ENCODE peak calls at places on chromosomes 5 and 9, in four cellular contexts. One of them, this sample, is unnamed.

GRCh38 chr5:39062530-39062929 is 11.7 kb downstream of the RICTOR start:
- DNase-seq in HepG2: no peak
- DNase-seq in WTC11: no peak
- DNase-seq in K562: no peak
- DNase-seq in this sample: no peak

GRCh38 chr5:62347928-62348327 is 41.9 kb downstream of the KIF2A start:
- DNase-seq in HepG2: no peak
- DNase-seq in WTC11: no peak
- DNase-seq in K562: no peak
- DNase-seq in this sample: no peak

GRCh38 chr9:130499804-130500263 is 55.1 kb downstream of the ASS1 start:
- DNase-seq in HepG2: peak
- DNase-seq in WTC11: no peak
- DNase-seq in K562: no peak
- DNase-seq in this sample: peak

GRCh38 chr9:128470560-128470959 is 14.8 kb downstream of the ODF2 start:
- DNase-seq in HepG2: no peak
- DNase-seq in WTC11: no peak
- DNase-seq in K562: no peak
- DNase-seq in this sample: no peak

GRCh38 chr9:78234810-78235209 is 1.1 kb upstream of the CEP78 start:
- DNase-seq in HepG2: no peak
- DNase-seq in WTC11: no peak
- DNase-seq in K562: no peak
- DNase-seq in this sample: no peak

GRCh38 chr5:15524712-15525111 is 24.7 kb downstream of the FBXL7 start:
- DNase-seq in HepG2: no peak
- DNase-seq in WTC11: no peak
- DNase-seq in K562: no peak
- DNase-seq in this sample: no peak

GRCh38 chr5:39587675-39588074 is 162.9 kb upstream of the DAB2 start:
- DNase-seq in HepG2: no peak
- DNase-seq in WTC11: no peak
- DNase-seq in K562: no peak
- DNase-seq in this sample: no peak

GRCh38 chr5:74947961-74948613 is 81.9 kb upstream of the FAM169A start:
- DNase-seq in HepG2: no peak
- DNase-seq in WTC11: no peak
- DNase-seq in K562: no peak
- DNase-seq in this sample: no peak

GRCh38 chr5:83721878-83722779 is 1.5 kb upstream of the HAPLN1 start:
- DNase-seq in HepG2: peak
- DNase-seq in WTC11: peak
- DNase-seq in K562: peak
- DNase-seq in this sample: peak

GRCh38 chr5:80399553-80400239 is 8.2 kb upstream of the ZFYVE16 start:
- DNase-seq in HepG2: peak
- DNase-seq in WTC11: no peak
- DNase-seq in K562: no peak
- DNase-seq in this sample: peak

GRCh38 chr5:171646338-171647042 is 139.1 kb upstream of the SMIM23 start:
- DNase-seq in HepG2: no peak
- DNase-seq in WTC11: no peak
- DNase-seq in K562: no peak
- DNase-seq in this sample: no peak

GRCh38 chr9:116096046-116096445 is 57.5 kb upstream of the PAPPA start:
- DNase-seq in HepG2: no peak
- DNase-seq in WTC11: no peak
- DNase-seq in K562: no peak
- DNase-seq in this sample: no peak

GRCh38 chr5:88708682-88709398 is 174.1 kb downstream of the MEF2C start:
- DNase-seq in HepG2: no peak
- DNase-seq in WTC11: no peak
- DNase-seq in K562: no peak
- DNase-seq in this sample: no peak

GRCh38 chr9:70498866-70499265 is 84.4 kb upstream of the KLF9 start:
- DNase-seq in HepG2: no peak
- DNase-seq in WTC11: no peak
- DNase-seq in K562: no peak
- DNase-seq in this sample: no peak

GRCh38 chr9:37801287-37801850 is 772 bp downstream of the DCAF10 start:
- DNase-seq in HepG2: no peak
- DNase-seq in WTC11: peak
- DNase-seq in K562: peak
- DNase-seq in this sample: peak
- TF ChIP-seq NR3C1 in HepG2: no peak
- TF ChIP-seq NR3C1 in WTC11: no peak
- TF ChIP-seq NR3C1 in K562: no peak
- TF ChIP-seq NR3C1 in this sample: no peak

DNA sequence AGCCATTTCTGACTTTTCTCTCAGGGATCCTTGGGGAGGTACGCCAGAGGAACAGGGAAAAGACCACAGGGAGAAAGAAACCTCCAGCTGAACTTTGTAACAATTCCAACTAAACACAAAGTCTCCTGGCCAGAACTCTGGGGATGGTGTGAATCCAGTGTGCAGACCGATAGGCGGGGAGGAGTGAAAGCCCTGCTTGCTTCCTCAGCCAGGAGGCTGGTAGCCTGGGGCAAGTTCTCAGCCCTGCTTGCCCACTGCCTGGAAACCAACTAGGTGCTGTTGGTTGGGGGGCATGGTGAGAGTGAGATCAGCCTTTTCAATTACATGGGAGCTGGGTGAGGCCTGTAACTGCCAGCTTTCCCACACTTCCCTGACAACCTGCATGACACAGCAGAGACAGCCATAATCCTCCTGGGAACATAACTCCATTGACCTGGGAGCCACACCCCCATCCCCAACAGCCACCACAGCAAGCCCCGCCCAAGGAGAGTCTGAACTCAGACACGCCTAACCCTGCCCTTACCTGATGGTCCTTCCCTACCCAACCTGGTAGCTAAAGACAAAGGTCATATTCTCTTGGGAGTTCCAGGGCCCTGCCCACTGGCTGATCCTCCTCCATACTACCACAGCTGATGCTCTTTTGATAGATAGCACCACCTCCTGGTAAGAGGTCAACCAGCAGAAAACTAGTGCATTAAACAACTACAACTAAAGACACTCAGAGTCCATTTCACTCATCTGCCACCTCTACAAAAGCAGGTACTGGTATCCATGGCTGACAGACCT is 100.1 kb upstream of the TNFAIP8 start:
- DNase-seq in HepG2: peak
- DNase-seq in WTC11: peak
- DNase-seq in K562: peak
- DNase-seq in this sample: no peak
- TF ChIP-seq NR3C1 in HepG2: no peak
- TF ChIP-seq NR3C1 in WTC11: no peak
- TF ChIP-seq NR3C1 in K562: no peak
- TF ChIP-seq NR3C1 in this sample: no peak

GRCh38 chr9:91949946-91950664 is at the start of gene ROR2:
- DNase-seq in HepG2: no peak
- DNase-seq in WTC11: peak
- DNase-seq in K562: peak
- DNase-seq in this sample: peak

GRCh38 chr9:91948061-91948422 is 2.0 kb downstream of the ROR2 start:
- DNase-seq in HepG2: no peak
- DNase-seq in WTC11: peak
- DNase-seq in K562: peak
- DNase-seq in this sample: no peak

GRCh38 chr9:91946825-91947224 is 3.2 kb downstream of the ROR2 start:
- DNase-seq in HepG2: no peak
- DNase-seq in WTC11: no peak
- DNase-seq in K562: no peak
- DNase-seq in this sample: no peak

GRCh38 chr9:91948423-91949292 is 1.4 kb downstream of the ROR2 start:
- DNase-seq in HepG2: no peak
- DNase-seq in WTC11: peak
- DNase-seq in K562: peak
- DNase-seq in this sample: peak

DNA sequence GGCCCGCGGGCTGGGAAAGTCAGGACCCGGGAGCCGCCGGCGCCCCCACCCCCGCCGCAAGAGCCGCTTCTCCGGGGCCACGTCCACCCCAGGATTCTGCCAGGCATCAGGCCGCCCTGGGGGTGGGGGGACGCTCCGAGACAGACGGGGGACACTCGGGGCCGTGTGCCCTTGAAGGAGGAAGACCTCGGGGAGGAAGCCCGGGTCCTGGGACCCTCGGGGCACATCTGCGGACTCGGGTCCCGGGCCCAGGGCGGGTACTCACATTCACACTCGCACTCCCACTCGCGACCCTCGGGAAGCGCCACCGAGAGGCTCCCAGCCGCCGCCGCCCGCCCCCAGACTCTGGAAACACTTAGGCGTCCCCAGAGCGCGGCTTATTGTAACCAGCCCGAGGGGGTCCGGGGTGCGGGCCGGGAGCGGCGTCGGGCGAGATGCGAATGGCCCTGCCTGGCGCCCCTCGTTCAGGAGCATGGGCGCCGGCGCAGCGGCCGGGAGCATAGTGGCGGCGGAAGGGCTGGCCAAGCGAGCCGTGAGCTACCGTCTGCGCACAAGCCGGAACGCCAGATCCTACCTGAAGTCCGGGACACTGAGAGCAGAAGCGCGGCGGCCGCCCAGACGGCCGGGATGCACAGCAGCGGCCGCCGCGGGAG is 609 bp downstream of the ROR2 start:
- DNase-seq in HepG2: no peak
- DNase-seq in WTC11: peak
- DNase-seq in K562: no peak
- DNase-seq in this sample: peak
- TF ChIP-seq NR3C1 in HepG2: no peak
- TF ChIP-seq NR3C1 in WTC11: no peak
- TF ChIP-seq NR3C1 in K562: no peak
- TF ChIP-seq NR3C1 in this sample: no peak

DNA sequence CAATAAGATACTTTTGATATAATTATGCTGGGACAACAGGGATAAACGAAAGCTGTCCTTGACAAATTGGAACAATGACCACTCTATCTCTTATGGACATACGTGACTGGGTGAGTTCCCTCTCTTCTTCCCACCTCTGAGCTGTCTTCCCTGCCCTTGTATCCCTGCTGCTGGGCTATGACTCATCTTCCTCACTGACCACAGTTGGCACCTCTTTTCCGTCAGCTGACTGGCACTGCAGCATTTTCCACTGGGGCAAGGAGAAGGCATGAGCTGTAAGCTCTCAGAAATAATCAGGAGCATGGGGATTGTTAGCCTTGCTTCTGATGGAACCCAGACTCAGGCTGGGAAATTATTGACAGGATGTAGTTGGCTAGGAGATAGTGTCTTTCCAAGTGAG is 48.7 kb downstream of the PCSK1 start:
- DNase-seq in HepG2: peak
- DNase-seq in WTC11: no peak
- DNase-seq in K562: no peak
- DNase-seq in this sample: peak
- TF ChIP-seq NR3C1 in HepG2: no peak
- TF ChIP-seq NR3C1 in WTC11: no peak
- TF ChIP-seq NR3C1 in K562: no peak
- TF ChIP-seq NR3C1 in this sample: no peak

DNA sequence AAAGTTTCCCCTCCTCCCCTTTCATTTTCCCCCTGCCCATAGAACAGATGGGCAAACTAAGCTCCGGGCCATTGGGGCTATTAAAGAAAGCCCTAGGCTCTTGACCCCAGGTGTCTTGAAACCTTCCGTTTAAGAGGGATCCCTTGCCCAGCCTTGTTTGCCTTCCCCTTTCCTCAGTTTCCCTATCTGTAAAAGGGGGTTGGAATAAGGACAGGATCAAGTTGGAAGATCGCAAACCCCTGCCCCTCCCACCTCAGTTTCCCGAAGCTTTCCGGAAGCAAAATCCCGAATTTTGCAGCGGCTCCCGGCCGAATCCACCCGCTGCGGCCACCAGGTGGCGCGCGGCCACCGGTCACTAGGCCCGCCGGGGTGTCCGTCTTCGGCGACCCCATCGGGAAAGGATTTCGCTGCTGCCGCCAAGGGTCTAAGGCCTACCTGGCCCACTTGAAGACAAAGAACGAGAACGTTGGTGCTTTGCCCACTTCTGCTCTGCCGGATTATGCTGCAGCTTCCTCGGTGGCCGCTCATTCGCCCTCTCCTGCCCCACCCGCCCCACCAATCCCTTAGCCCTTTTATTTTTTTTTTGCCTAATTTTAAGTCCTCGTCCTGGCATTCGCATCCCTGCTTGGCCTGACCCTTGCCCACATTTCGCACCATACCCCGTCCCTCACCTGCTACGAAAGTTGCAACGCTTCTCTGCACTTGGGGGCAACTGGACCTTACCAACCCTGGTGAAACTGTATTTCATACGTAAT is 933 bp upstream of the NR6A1 start:
- DNase-seq in HepG2: peak
- DNase-seq in WTC11: peak
- DNase-seq in K562: peak
- DNase-seq in this sample: peak
- TF ChIP-seq NR3C1 in HepG2: no peak
- TF ChIP-seq NR3C1 in WTC11: no peak
- TF ChIP-seq NR3C1 in K562: no peak
- TF ChIP-seq NR3C1 in this sample: no peak

DNA sequence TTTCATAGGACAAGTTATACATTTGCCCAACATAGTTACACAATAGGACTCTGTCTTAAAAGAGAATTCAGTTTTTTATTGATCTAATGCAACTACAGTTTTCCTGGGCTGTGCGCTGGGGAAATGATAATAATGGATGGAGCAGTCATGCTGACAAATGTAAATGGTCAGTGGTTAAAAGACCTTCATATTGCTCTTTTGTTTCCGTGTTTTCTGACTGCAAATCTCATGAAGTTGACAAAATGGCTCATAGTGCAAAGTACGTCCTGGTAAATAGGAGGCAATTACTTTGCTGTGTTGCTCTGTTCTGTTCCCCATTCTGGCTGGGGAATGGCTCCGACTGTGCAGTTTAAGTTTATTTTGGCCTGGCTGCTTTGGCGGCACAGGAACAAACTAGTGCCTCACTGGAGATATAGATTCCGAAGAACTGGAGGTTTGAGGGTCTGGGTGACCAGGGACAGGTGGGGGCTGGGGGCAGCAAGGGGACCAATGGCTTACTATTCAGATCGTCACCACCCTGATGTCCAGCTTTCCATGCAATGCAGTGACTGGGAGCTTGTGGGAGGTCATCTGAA is 54.3 kb downstream of the PTTG1 start:
- DNase-seq in HepG2: peak
- DNase-seq in WTC11: no peak
- DNase-seq in K562: no peak
- DNase-seq in this sample: no peak
- TF ChIP-seq NR3C1 in HepG2: no peak
- TF ChIP-seq NR3C1 in WTC11: no peak
- TF ChIP-seq NR3C1 in K562: no peak
- TF ChIP-seq NR3C1 in this sample: no peak

This sample was measured in A549.